ENCODE peak calls at places on chromosomes 11 and 22, in five cellular contexts. W, O, N, R and C are unnamed samples.

GRCh38 chr22:17491090-17491489 is 72.2 kb upstream of the SLC25A18 start:
- DNase-seq in W (no peak), N (no peak), R (no peak), O (no peak), C (no peak)

GRCh38 chr22:50199251-50199721 is 1.5 kb upstream of the SELENOO start:
- DNase-seq in O (no peak), R (no peak), N (no peak), W (no peak), C (no peak)

GRCh38 chr22:45320326-45320976 is 10.7 kb downstream of the FAM118A start:
- DNase-seq in W (no peak), R (no peak), N (peak), O (no peak), C (no peak)

GRCh38 chr11:74702383-74703007 is 28.7 kb downstream of the CHRDL2 start:
- DNase-seq in O (peak), W (peak), N (peak), R (peak), C (peak)

GRCh38 chr11:126416542-126417090 is 61.1 kb downstream of the ST3GAL4 start:
- DNase-seq in O (peak), W (peak), R (peak), N (no peak), C (peak)

GRCh38 chr11:6475936-6476335 is 2.2 kb upstream of the TRIM3 start:
- DNase-seq in W (no peak), N (no peak), R (no peak), O (no peak), C (no peak)

GRCh38 chr11:130002352-130002845 is at the start of gene PRDM10:
- DNase-seq in R (peak), O (peak), W (peak), N (peak), C (peak)

GRCh38 chr11:8336356-8337114 is 72.9 kb upstream of the LMO1 start:
- DNase-seq in W (no peak), N (no peak), O (no peak), R (no peak), C (no peak)

GRCh38 chr11:6757373-6757967 is 14.3 kb downstream of the OR2AG2 start:
- DNase-seq in R (peak), W (peak), O (peak), N (peak), C (peak)

GRCh38 chr11:65150513-65151271 is 16.4 kb upstream of the SYVN1 start:
- DNase-seq in W (peak), R (no peak), O (peak), N (no peak), C (no peak)

GRCh38 chr11:133012803-133013202 is 519.5 kb downstream of the OPCML start:
- DNase-seq in W (no peak), R (no peak), N (no peak), O (no peak), C (no peak)

GRCh38 chr11:133957926-133958325 is 1.2 kb upstream of the IGSF9B start:
- DNase-seq in N (no peak), R (no peak), O (no peak), W (peak), C (no peak)

GRCh38 chr11:33387996-33388395 is 130.8 kb downstream of the HIPK3 start:
- DNase-seq in W (no peak), N (no peak), R (no peak), O (no peak), C (no peak)

GRCh38 chr22:23862103-23862502 is 4.4 kb downstream of the SLC2A11 start:
- DNase-seq in R (no peak), O (peak), N (no peak), W (peak), C (peak)

GRCh38 chr11:46961041-46961440 is 24.5 kb downstream of the CSTPP1 start:
- DNase-seq in W (no peak), O (no peak), R (no peak), N (no peak), C (no peak)

GRCh38 chr22:46002757-46003270 is 25.9 kb upstream of the WNT7B start:
- DNase-seq in N (no peak), R (no peak), W (no peak), O (no peak), C (no peak)

DNA sequence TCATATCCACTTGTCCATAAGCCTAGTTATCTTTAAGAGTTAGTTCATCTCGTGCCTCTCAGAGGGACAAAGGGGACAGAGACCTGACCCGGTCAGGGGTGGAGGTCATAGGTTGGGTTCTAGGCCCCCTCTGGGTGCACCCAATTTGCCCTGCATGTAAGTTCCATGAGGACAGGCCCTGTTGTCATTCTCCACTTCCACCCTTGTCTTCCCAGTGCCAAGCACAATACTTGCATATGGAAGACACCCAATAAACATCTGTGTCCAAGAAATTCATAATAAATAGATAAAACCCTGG is 1.3 kb upstream of the YIF1A start:
- DNase-seq in W (no peak), N (no peak), O (no peak), R (no peak), C (no peak)
- H3K4me3 ChIP-seq in W (peak), N (peak), O (no peak), R (no peak), C (peak)

DNA sequence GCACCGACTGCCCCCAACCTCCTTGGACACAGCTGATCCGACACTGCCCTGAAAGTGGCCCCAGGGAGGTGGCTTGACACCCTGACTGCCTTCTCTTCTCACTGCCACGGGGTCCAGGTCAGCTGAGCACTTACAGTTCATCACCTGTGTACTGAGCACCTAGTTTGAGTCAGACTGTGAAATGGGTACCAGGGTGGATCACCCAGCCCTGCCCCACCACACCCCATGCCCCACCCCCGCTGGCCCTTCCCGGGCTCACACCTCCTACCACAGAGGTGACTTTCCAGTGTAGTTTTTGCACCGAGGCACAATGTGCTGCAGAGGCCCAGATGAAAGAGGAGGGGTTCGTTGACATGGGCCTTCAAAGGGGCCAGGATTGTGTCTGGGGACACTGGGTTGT is 59.5 kb downstream of the PRDM11 start:
- DNase-seq in O (no peak), N (no peak), W (no peak), R (no peak), C (no peak)
- H3K4me3 ChIP-seq in O (no peak), N (no peak), W (no peak), R (no peak), C (no peak)

DNA sequence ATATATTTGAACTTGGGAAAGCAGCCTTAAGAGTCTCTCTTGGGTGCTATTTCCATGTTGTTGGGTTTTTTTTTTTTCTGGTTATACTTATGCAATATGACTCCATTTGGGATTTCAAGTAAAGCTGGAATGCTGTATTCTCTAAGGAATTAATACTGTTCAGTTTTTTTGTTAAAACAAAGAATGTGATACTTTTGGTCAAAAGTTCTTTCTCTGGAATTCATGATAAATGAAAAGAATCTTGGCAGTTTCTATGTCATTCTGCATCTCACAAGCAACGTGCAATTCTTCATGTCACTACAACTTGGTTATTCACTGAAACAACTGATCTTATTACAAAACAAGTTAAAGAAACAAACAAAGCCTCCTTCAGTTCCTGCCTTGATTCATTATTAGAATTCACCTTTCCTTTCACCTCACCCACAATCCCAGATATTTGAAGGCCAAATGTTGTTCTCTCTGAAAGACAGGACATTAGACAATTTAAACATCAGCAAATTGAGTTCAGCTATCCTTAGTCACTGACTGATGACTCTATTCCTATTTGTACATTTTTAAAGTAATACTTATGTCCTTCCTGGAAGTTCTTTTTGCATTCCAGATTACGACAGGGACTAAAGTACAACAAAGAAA is 176.2 kb downstream of the SBF2 start:
- DNase-seq in N (no peak), O (no peak), W (peak), R (no peak), C (no peak)
- H3K4me3 ChIP-seq in N (no peak), O (no peak), W (no peak), R (no peak), C (no peak)

DNA sequence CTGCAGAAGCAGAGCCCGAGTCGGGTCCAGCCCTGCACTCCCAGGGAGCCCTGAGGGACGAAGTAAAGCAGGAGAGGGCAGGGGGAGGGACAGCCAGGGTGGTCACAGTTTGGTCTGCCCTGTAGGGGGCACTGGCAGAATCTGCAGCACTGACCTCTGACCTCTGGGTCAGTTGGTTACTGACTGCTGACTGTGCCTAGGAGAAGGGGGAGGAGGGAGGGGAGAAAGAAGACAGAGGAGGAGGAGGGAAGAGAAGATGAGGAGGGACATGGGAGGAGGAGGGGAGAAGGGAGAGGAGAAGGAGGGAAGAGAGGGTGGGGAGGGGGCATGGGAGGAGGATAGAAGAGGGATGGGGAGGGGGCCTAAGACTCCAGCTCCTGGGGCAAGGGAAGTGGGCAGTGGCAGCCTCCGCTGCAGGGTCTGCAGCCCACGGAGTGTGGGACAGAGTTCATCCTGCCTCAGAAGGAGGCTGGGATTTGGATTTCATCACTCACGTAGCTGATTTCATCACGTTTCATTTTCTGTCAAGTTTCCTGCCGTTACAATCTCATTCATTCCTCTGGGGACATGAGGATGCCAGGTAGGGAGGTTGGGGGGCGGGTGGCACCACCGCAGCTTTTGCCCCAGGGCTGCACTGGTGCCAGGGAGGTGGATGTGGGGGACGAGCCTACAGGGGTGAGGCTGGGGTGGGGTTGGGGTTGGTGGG is 55.2 kb downstream of the FLRT1 start:
- DNase-seq in W (peak), R (no peak), O (no peak), N (no peak), C (peak)
- H3K4me3 ChIP-seq in W (no peak), R (no peak), O (no peak), N (no peak), C (no peak)

GRCh38 chr11:107770546-107770945 is 58.7 kb upstream of the SLN start:
- DNase-seq in W (peak), O (peak), N (no peak), R (no peak), C (no peak)
- H3K4me3 ChIP-seq in W (no peak), O (no peak), N (no peak), R (no peak), C (no peak)

DNA sequence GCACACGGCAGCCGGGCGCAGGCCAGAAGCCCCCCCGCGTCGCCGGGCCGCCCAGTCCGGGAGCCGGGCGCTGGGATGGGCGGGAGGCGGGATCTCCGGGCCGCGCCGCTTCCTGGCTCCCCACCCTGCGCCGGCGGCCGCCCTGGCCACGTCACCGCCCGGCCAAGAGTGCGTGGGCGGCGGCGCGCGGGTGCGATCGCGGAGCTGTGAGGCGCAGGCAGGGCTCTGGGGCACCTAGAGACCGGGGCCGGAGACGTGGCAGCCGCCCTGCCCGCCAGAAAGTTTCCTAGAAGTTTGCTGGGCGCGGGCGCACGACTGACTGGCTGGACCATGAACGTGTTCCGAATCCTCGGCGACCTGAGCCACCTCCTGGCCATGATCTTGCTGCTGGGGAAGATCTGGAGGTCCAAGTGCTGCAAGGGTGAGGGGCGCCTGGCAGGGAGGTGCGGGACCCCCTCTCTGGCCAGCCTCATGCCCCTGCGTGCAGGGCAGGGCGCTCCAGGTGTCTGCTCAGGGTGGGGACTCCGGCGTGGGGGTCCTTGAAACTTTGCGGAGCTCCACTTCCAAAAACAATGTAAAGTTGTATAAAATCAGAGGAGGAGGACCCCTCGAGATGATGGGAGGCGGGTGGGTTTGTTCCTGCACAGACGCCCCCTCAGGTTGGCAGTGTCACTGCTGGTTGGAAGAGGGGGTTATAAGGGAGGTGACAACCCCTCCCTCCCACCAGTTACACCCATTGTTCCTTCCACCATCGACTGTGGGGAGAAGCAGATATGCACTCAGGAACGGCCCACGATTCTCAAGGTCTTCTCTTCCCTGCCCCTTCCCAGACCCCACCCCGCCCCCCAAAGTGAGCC is at the start of gene KDELR3:
- DNase-seq in W (peak), O (peak), N (peak), R (no peak), C (peak)
- H3K4me3 ChIP-seq in W (peak), O (peak), N (peak), R (peak), C (peak)

GRCh38 chr22:37545703-37546435 is 14.4 kb upstream of the CDC42EP1 start:
- DNase-seq in N (peak), R (peak), O (peak), W (peak), C (peak)
- H3K4me3 ChIP-seq in N (peak), R (peak), O (peak), W (peak), C (peak)

DNA sequence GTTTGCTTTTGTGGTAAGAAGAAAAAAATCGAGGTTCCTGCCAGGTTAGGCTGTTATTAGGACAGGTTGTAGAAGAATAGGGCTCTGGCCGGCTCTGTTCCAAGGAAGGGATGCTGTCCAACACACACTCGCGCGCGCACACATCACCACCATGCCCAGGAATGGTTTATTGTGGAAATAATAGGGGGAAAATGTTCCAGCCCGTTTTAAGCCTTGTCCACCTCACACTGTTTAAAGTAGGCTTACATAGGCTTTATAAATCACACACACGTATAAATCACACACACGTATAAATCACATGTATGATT is 1.2 kb upstream of the ARHGAP20 start:
- DNase-seq in R (no peak), N (no peak), W (no peak), O (no peak), C (no peak)
- H3K4me3 ChIP-seq in R (no peak), N (peak), W (no peak), O (no peak), C (no peak)